ENCODE peak calls at places on chromosomes 5 and 9, in seven cellular contexts. One of them, this sample, is unnamed.

GRCh38 chr5:61397238-61397637 is 65.2 kb downstream of the ZSWIM6 start:
- DNase-seq in GM12864: no peak
- DNase-seq in H9: no peak
- DNase-seq in mucosa of descending colon: no peak
- DNase-seq in RWPE1: no peak
- DNase-seq in AG04449: no peak
- DNase-seq in cardiac fibroblast: peak; percentile 30
- DNase-seq in this sample: no peak

GRCh38 chr5:59617186-59617771 is 276.2 kb downstream of the PDE4D start:
- DNase-seq in GM12864: no peak
- DNase-seq in H9: no peak
- DNase-seq in mucosa of descending colon: no peak
- DNase-seq in RWPE1: no peak
- DNase-seq in AG04449: no peak
- DNase-seq in cardiac fibroblast: no peak
- DNase-seq in this sample: no peak

GRCh38 chr5:155978805-155979204 is 348.2 kb upstream of the SGCD start:
- DNase-seq in GM12864: no peak
- DNase-seq in H9: no peak
- DNase-seq in mucosa of descending colon: no peak
- DNase-seq in RWPE1: no peak
- DNase-seq in AG04449: peak; percentile 3
- DNase-seq in cardiac fibroblast: no peak
- DNase-seq in this sample: no peak

GRCh38 chr5:154002093-154002492 is 36.6 kb downstream of the FAM114A2 start:
- DNase-seq in GM12864: no peak
- DNase-seq in H9: no peak
- DNase-seq in mucosa of descending colon: no peak
- DNase-seq in RWPE1: no peak
- DNase-seq in AG04449: no peak
- DNase-seq in cardiac fibroblast: peak; percentile 85
- DNase-seq in this sample: no peak

GRCh38 chr5:114418546-114419388 is 56.9 kb downstream of the KCNN2 start:
- DNase-seq in GM12864: peak; percentile 22
- DNase-seq in H9: no peak
- DNase-seq in mucosa of descending colon: no peak
- DNase-seq in RWPE1: no peak
- DNase-seq in AG04449: no peak
- DNase-seq in cardiac fibroblast: no peak
- DNase-seq in this sample: no peak

GRCh38 chr5:133421394-133421793 is 190.9 kb downstream of the FSTL4 start:
- DNase-seq in GM12864: no peak
- DNase-seq in H9: peak; percentile 69
- DNase-seq in mucosa of descending colon: no peak
- DNase-seq in RWPE1: no peak
- DNase-seq in AG04449: no peak
- DNase-seq in cardiac fibroblast: peak; percentile 14
- DNase-seq in this sample: peak; percentile 90

GRCh38 chr9:21994526-21994995 is at the start of gene CDKN2B-AS1:
- DNase-seq in GM12864: peak; percentile 18
- DNase-seq in H9: peak; percentile 62
- DNase-seq in mucosa of descending colon: peak; percentile 69
- DNase-seq in RWPE1: peak; percentile 67
- DNase-seq in AG04449: no peak
- DNase-seq in cardiac fibroblast: peak; percentile 75
- DNase-seq in this sample: peak; percentile 79

GRCh38 chr5:139268364-139269202 is 25.0 kb upstream of the MATR3 start:
- DNase-seq in GM12864: no peak
- DNase-seq in H9: no peak
- DNase-seq in mucosa of descending colon: no peak
- DNase-seq in RWPE1: no peak
- DNase-seq in AG04449: no peak
- DNase-seq in cardiac fibroblast: no peak
- DNase-seq in this sample: no peak

GRCh38 chr5:107424461-107424860 is 246.3 kb downstream of the EFNA5 start:
- DNase-seq in GM12864: no peak
- DNase-seq in H9: no peak
- DNase-seq in mucosa of descending colon: no peak
- DNase-seq in RWPE1: no peak
- DNase-seq in AG04449: no peak
- DNase-seq in cardiac fibroblast: peak; percentile 28
- DNase-seq in this sample: no peak

GRCh38 chr5:151591144-151591819 is at the start of gene FAT2:
- DNase-seq in GM12864: no peak
- DNase-seq in H9: peak; percentile 81
- DNase-seq in mucosa of descending colon: no peak
- DNase-seq in RWPE1: peak; percentile 89
- DNase-seq in AG04449: no peak
- DNase-seq in cardiac fibroblast: no peak
- DNase-seq in this sample: peak; percentile 90

GRCh38 chr9:38006163-38006562 is 62.9 kb downstream of the SHB start:
- DNase-seq in GM12864: no peak
- DNase-seq in H9: no peak
- DNase-seq in mucosa of descending colon: peak; percentile 46
- DNase-seq in RWPE1: peak; percentile 55
- DNase-seq in AG04449: no peak
- DNase-seq in cardiac fibroblast: no peak
- DNase-seq in this sample: no peak

GRCh38 chr9:101264727-101265126 is 120.1 kb downstream of the BAAT start:
- DNase-seq in GM12864: no peak
- DNase-seq in H9: no peak
- DNase-seq in mucosa of descending colon: no peak
- DNase-seq in RWPE1: no peak
- DNase-seq in AG04449: no peak
- DNase-seq in cardiac fibroblast: no peak
- DNase-seq in this sample: no peak

GRCh38 chr5:149130121-149130931 is 11.0 kb upstream of the ABLIM3 start:
- DNase-seq in GM12864: no peak
- DNase-seq in H9: no peak
- DNase-seq in mucosa of descending colon: no peak
- DNase-seq in RWPE1: no peak
- DNase-seq in AG04449: no peak
- DNase-seq in cardiac fibroblast: no peak
- DNase-seq in this sample: no peak

GRCh38 chr5:32713396-32714381 is 2.6 kb downstream of the NPR3 start:
- DNase-seq in GM12864: no peak
- DNase-seq in H9: peak; percentile 83
- DNase-seq in mucosa of descending colon: peak; percentile 45
- DNase-seq in RWPE1: peak; percentile 57
- DNase-seq in AG04449: no peak
- DNase-seq in cardiac fibroblast: peak; percentile 53
- DNase-seq in this sample: peak; percentile 89

GRCh38 chr5:175805256-175806011 is 65.9 kb upstream of the CPLX2 start:
- DNase-seq in GM12864: no peak
- DNase-seq in H9: no peak
- DNase-seq in mucosa of descending colon: no peak
- DNase-seq in RWPE1: no peak
- DNase-seq in AG04449: no peak
- DNase-seq in cardiac fibroblast: no peak
- DNase-seq in this sample: no peak

GRCh38 chr9:96553070-96553469 is 66.6 kb downstream of the CDC14B start:
- DNase-seq in GM12864: no peak
- DNase-seq in H9: no peak
- DNase-seq in mucosa of descending colon: no peak
- DNase-seq in RWPE1: peak; percentile 38
- DNase-seq in AG04449: peak; percentile 42
- DNase-seq in cardiac fibroblast: peak; percentile 91
- DNase-seq in this sample: no peak

GRCh38 chr9:20873240-20873860 is 158.1 kb downstream of the HACD4 start:
- DNase-seq in GM12864: no peak
- DNase-seq in H9: no peak
- DNase-seq in mucosa of descending colon: no peak
- DNase-seq in RWPE1: no peak
- DNase-seq in AG04449: peak; percentile 44
- DNase-seq in cardiac fibroblast: peak; percentile 44
- DNase-seq in this sample: no peak

GRCh38 chr9:23669776-23670175 is 156.3 kb downstream of the ELAVL2 start:
- DNase-seq in GM12864: no peak
- DNase-seq in H9: no peak
- DNase-seq in mucosa of descending colon: no peak
- DNase-seq in RWPE1: no peak
- DNase-seq in AG04449: no peak
- DNase-seq in cardiac fibroblast: no peak
- DNase-seq in this sample: no peak

GRCh38 chr9:28051559-28051958 is 478.3 kb upstream of the C9orf72 start:
- DNase-seq in GM12864: no peak
- DNase-seq in H9: no peak
- DNase-seq in mucosa of descending colon: no peak
- DNase-seq in RWPE1: no peak
- DNase-seq in AG04449: no peak
- DNase-seq in cardiac fibroblast: no peak
- DNase-seq in this sample: no peak

GRCh38 chr9:111429175-111429574 is 55.0 kb downstream of the ECPAS start:
- DNase-seq in GM12864: no peak
- DNase-seq in H9: no peak
- DNase-seq in mucosa of descending colon: no peak
- DNase-seq in RWPE1: no peak
- DNase-seq in AG04449: no peak
- DNase-seq in cardiac fibroblast: peak; percentile 50
- DNase-seq in this sample: no peak

GRCh38 chr5:106113922-106114321 is 1556.8 kb downstream of the EFNA5 start:
- DNase-seq in GM12864: no peak
- DNase-seq in H9: no peak
- DNase-seq in mucosa of descending colon: no peak
- DNase-seq in RWPE1: no peak
- DNase-seq in AG04449: no peak
- DNase-seq in cardiac fibroblast: no peak
- DNase-seq in this sample: peak; percentile 51

GRCh38 chr9:89011683-89012082 is 20.4 kb downstream of the S1PR3 start:
- DNase-seq in GM12864: no peak
- DNase-seq in H9: no peak
- DNase-seq in mucosa of descending colon: no peak
- DNase-seq in RWPE1: no peak
- DNase-seq in AG04449: no peak
- DNase-seq in cardiac fibroblast: no peak
- DNase-seq in this sample: no peak

GRCh38 chr9:2583308-2584013 is 38.1 kb upstream of the VLDLR start:
- DNase-seq in GM12864: no peak
- DNase-seq in H9: no peak
- DNase-seq in mucosa of descending colon: peak; percentile 36
- DNase-seq in RWPE1: no peak
- DNase-seq in AG04449: no peak
- DNase-seq in cardiac fibroblast: no peak
- DNase-seq in this sample: no peak

GRCh38 chr5:14572384-14572783 is 9.2 kb upstream of the OTULINL start:
- DNase-seq in GM12864: no peak
- DNase-seq in H9: no peak
- DNase-seq in mucosa of descending colon: no peak
- DNase-seq in RWPE1: no peak
- DNase-seq in AG04449: no peak
- DNase-seq in cardiac fibroblast: no peak
- DNase-seq in this sample: no peak

GRCh38 chr5:14574891-14575496 is 6.6 kb upstream of the OTULINL start:
- DNase-seq in GM12864: no peak
- DNase-seq in H9: no peak
- DNase-seq in mucosa of descending colon: peak; percentile 54
- DNase-seq in RWPE1: no peak
- DNase-seq in AG04449: no peak
- DNase-seq in cardiac fibroblast: no peak
- DNase-seq in this sample: no peak

GRCh38 chr5:14577964-14578363 is 3.6 kb upstream of the OTULINL start:
- DNase-seq in GM12864: no peak
- DNase-seq in H9: no peak
- DNase-seq in mucosa of descending colon: no peak
- DNase-seq in RWPE1: no peak
- DNase-seq in AG04449: no peak
- DNase-seq in cardiac fibroblast: peak; percentile 12
- DNase-seq in this sample: no peak

GRCh38 chr5:14577079-14577725 is 4.4 kb upstream of the OTULINL start:
- DNase-seq in GM12864: no peak
- DNase-seq in H9: peak; percentile 54
- DNase-seq in mucosa of descending colon: no peak
- DNase-seq in RWPE1: no peak
- DNase-seq in AG04449: no peak
- DNase-seq in cardiac fibroblast: no peak
- DNase-seq in this sample: peak; percentile 57

DNA sequence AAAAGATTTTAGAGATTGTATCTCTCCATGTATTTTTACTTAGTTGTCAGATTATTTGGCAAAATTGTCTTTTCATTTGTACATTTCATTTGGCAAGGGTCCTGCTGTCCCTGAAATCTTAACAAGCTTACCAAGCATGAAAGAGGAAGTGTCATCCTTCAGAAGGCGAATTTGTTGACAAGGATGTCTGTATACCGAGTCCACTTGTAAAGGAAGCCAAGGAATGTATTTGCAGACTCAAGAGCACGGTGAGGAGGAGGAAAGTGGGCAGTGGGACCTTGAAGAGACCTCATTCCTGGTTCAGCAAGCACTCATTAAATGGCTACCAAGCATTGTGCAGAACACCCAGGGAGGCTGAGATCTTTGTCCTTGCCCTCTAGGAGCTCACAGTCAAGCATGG is 7.5 kb upstream of the OTULINL start:
- DNase-seq in GM12864: no peak
- DNase-seq in H9: no peak
- DNase-seq in mucosa of descending colon: no peak
- DNase-seq in RWPE1: no peak
- DNase-seq in AG04449: no peak
- DNase-seq in cardiac fibroblast: no peak
- DNase-seq in this sample: no peak
- TF ChIP-seq CTCF in GM12864: no peak
- TF ChIP-seq CTCF in H9: no peak
- TF ChIP-seq CTCF in mucosa of descending colon: no peak
- TF ChIP-seq CTCF in RWPE1: no peak
- TF ChIP-seq CTCF in AG04449: no peak
- TF ChIP-seq CTCF in cardiac fibroblast: no peak
- TF ChIP-seq CTCF in this sample: no peak

GRCh38 chr9:32550609-32551490 is 1.3 kb upstream of the SMIM27 start:
- DNase-seq in GM12864: peak; percentile 69
- DNase-seq in H9: peak; percentile 99
- DNase-seq in mucosa of descending colon: peak; percentile 93
- DNase-seq in RWPE1: peak; percentile 98
- DNase-seq in AG04449: peak; percentile 45
- DNase-seq in cardiac fibroblast: peak; percentile 85
- DNase-seq in this sample: peak; percentile 99
- TF ChIP-seq CTCF in GM12864: no peak
- TF ChIP-seq CTCF in H9: no peak
- TF ChIP-seq CTCF in mucosa of descending colon: no peak
- TF ChIP-seq CTCF in RWPE1: peak; percentile 52
- TF ChIP-seq CTCF in AG04449: peak; percentile 4
- TF ChIP-seq CTCF in cardiac fibroblast: no peak
- TF ChIP-seq CTCF in this sample: no peak

DNA sequence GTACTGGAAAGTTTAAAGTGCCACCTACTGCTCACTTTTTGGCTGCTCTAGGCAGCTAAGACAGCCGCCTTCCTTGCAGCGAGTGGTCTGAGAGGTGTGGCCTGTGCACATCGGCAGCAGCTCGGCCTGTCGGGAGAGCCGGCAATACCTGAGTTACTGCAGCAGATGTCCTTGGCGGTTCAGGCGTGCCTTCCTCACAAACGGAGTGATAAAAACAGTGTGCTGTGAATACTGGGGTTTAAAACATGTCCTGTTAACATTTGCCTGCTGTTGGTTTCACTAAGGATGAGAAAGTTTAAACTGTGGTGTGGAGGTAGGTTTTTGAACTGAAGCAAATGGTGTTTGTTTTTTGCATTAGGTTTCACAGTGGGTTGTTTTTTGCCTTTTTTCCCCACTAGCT is 12.9 kb downstream of the TRAF2 start:
- DNase-seq in GM12864: peak; percentile 90
- DNase-seq in H9: no peak
- DNase-seq in mucosa of descending colon: peak; percentile 76
- DNase-seq in RWPE1: no peak
- DNase-seq in AG04449: no peak
- DNase-seq in cardiac fibroblast: no peak
- DNase-seq in this sample: no peak
- TF ChIP-seq CTCF in GM12864: peak; percentile 17
- TF ChIP-seq CTCF in H9: no peak
- TF ChIP-seq CTCF in mucosa of descending colon: no peak
- TF ChIP-seq CTCF in RWPE1: no peak
- TF ChIP-seq CTCF in AG04449: no peak
- TF ChIP-seq CTCF in cardiac fibroblast: no peak
- TF ChIP-seq CTCF in this sample: no peak

GRCh38 chr9:87594662-87595061 is 97.0 kb downstream of the DAPK1 start:
- DNase-seq in GM12864: no peak
- DNase-seq in H9: no peak
- DNase-seq in mucosa of descending colon: no peak
- DNase-seq in RWPE1: no peak
- DNase-seq in AG04449: no peak
- DNase-seq in cardiac fibroblast: no peak
- DNase-seq in this sample: no peak
- TF ChIP-seq CTCF in GM12864: no peak
- TF ChIP-seq CTCF in H9: peak; percentile 32
- TF ChIP-seq CTCF in mucosa of descending colon: no peak
- TF ChIP-seq CTCF in RWPE1: no peak
- TF ChIP-seq CTCF in AG04449: no peak
- TF ChIP-seq CTCF in cardiac fibroblast: no peak
- TF ChIP-seq CTCF in this sample: peak; percentile 54